ENCODE peak calls at places on chromosome 14, in ten cellular contexts. I is stimulated activated CD4-positive, alpha-beta T cell treated with anti-CD3 and anti-CD28 coated beads, TNF-alpha, amount 100 ng/mL, for 1 hour; K is iris pigment epithelial cell; E is activated CD4-positive, alpha-beta T cell treated with anti-CD3 and anti-CD28 coated beads, Interleukin-2, amount 50 U/mL, for 48 hours; B is posterior vena cava; X is Caki2; G is T-cell; R is AG10803; P is AG09309; Z is WTC11. N is an unnamed sample.

GRCh38 chr14:99720941-99721791 is 37.1 kb downstream of the CYP46A1 start:
- DNase-seq in X (no peak), Z (no peak), G (no peak), I (no peak), B (peak), E (no peak), R (no peak), P (no peak), K (no peak), N (no peak)

GRCh38 chr14:51442513-51443175 is 202.6 kb downstream of the TMX1 start:
- DNase-seq in R (peak), G (no peak), E (no peak), B (no peak), Z (no peak), I (no peak), X (peak), P (peak), K (peak), N (no peak)

GRCh38 chr14:97490521-97491070 is 693.4 kb downstream of the VRK1 start:
- DNase-seq in K (no peak), I (no peak), P (no peak), Z (no peak), X (no peak), R (no peak), G (no peak), B (no peak), E (no peak), N (no peak)

GRCh38 chr14:36221097-36221496 is 44.6 kb upstream of the PTCSC3 start:
- DNase-seq in Z (no peak), B (no peak), X (no peak), K (no peak), R (no peak), P (no peak), G (no peak), I (no peak), E (no peak), N (no peak)

GRCh38 chr14:106665814-106666213 is 1139.4 kb downstream of the TMEM121 start:
- DNase-seq in K (no peak), I (no peak), B (no peak), X (no peak), Z (no peak), R (no peak), E (peak), G (no peak), P (no peak), N (no peak)

GRCh38 chr14:75298187-75298985 is 19.8 kb downstream of the FOS start:
- DNase-seq in G (no peak), K (peak), Z (no peak), X (no peak), I (no peak), R (no peak), E (no peak), B (peak), P (no peak), N (no peak)

GRCh38 chr14:63933110-63933509 is 80.3 kb downstream of the SYNE2 start:
- DNase-seq in G (no peak), X (no peak), I (no peak), E (no peak), P (no peak), R (no peak), K (no peak), B (no peak), Z (no peak), N (no peak)

GRCh38 chr14:50060871-50061663 is 55.3 kb downstream of the VCPKMT start:
- DNase-seq in B (no peak), G (no peak), R (peak), E (peak), K (peak), X (peak), P (peak), Z (no peak), I (no peak), N (peak)

GRCh38 chr14:89625208-89625987 is 208.4 kb upstream of the FOXN3 start:
- DNase-seq in R (no peak), E (no peak), X (no peak), G (no peak), P (no peak), B (no peak), Z (no peak), I (no peak), K (no peak), N (no peak)

GRCh38 chr14:42421377-42422078 is 814.9 kb downstream of the LRFN5 start:
- DNase-seq in X (no peak), R (no peak), I (no peak), B (no peak), P (no peak), K (no peak), Z (no peak), E (no peak), G (no peak), N (no peak)

GRCh38 chr14:34203271-34203722 is 252.4 kb upstream of the EGLN3 start:
- DNase-seq in I (no peak), Z (no peak), R (peak), X (no peak), K (peak), P (peak), E (no peak), G (no peak), B (no peak), N (no peak)

GRCh38 chr14:49362916-49363315 is 223.3 kb downstream of the RPS29 start:
- DNase-seq in I (no peak), P (no peak), R (no peak), B (no peak), K (no peak), Z (no peak), X (no peak), G (no peak), E (no peak), N (no peak)

GRCh38 chr14:31307198-31307597 is 99.6 kb upstream of the HECTD1 start:
- DNase-seq in R (no peak), I (no peak), K (no peak), X (no peak), Z (no peak), B (no peak), E (no peak), G (no peak), P (no peak), N (no peak)

GRCh38 chr14:85514487-85514886 is 15.5 kb upstream of the FLRT2 start:
- DNase-seq in R (no peak), P (no peak), G (no peak), I (no peak), X (no peak), E (no peak), K (no peak), Z (no peak), B (no peak), N (no peak)

GRCh38 chr14:56581041-56581727 is 1.6 kb downstream of the TMEM260 start:
- DNase-seq in E (no peak), B (no peak), I (no peak), P (no peak), K (no peak), Z (no peak), R (no peak), X (no peak), G (no peak), N (no peak)

GRCh38 chr14:83632375-83632774 is 1897.6 kb upstream of the FLRT2 start:
- DNase-seq in E (no peak), B (no peak), X (no peak), P (no peak), R (no peak), I (no peak), Z (no peak), G (no peak), K (no peak), N (no peak)

GRCh38 chr14:43135877-43136411 is 1371.1 kb downstream of the FSCB start:
- DNase-seq in K (no peak), B (peak), Z (no peak), R (no peak), E (no peak), P (no peak), G (no peak), I (no peak), X (no peak), N (no peak)

GRCh38 chr14:50740858-50741257 is 72.8 kb upstream of the SAV1 start:
- DNase-seq in P (no peak), B (no peak), K (peak), R (peak), I (no peak), G (no peak), E (no peak), X (no peak), Z (no peak), N (no peak)

GRCh38 chr14:85909581-85909980 is 379.6 kb downstream of the FLRT2 start:
- DNase-seq in I (no peak), G (no peak), E (no peak), R (no peak), X (no peak), Z (no peak), K (no peak), B (no peak), P (no peak), N (no peak)

GRCh38 chr14:42299692-42300091 is 693.0 kb downstream of the LRFN5 start:
- DNase-seq in P (no peak), Z (no peak), I (no peak), G (no peak), R (no peak), E (no peak), B (no peak), K (peak), X (no peak), N (no peak)

GRCh38 chr14:52342849-52343606 is 28.9 kb downstream of the PTGER2 start:
- DNase-seq in R (no peak), B (no peak), G (no peak), E (no peak), X (peak), I (no peak), K (peak), P (no peak), Z (no peak), N (no peak)

N was measured in stimulated activated naive CD8-positive, alpha-beta T cell treated with anti-CD3 and anti-CD28 coated beads, Interleukin-15, amount 100 ng/mL, for 72 hours.